ENCODE peak calls at places on chromosome 5, in six cellular contexts. One of them, this sample, is unnamed.

GRCh38 chr5:14109041-14109747 is 33.9 kb upstream of the TRIO start:
- DNase-seq in AML-193: no peak
- DNase-seq in M059J: peak; percentile 84
- DNase-seq in hypothalamus: no peak
- DNase-seq in mesenchymal stem cell: peak; percentile 29
- DNase-seq in effector memory CD8-positive, alpha-beta T cell: no peak
- DNase-seq in this sample: no peak

GRCh38 chr5:103228588-103228987 is 30.0 kb upstream of the MACIR start:
- DNase-seq in hypothalamus: no peak
- DNase-seq in AML-193: no peak
- DNase-seq in effector memory CD8-positive, alpha-beta T cell: no peak
- DNase-seq in M059J: no peak
- DNase-seq in mesenchymal stem cell: no peak
- DNase-seq in this sample: no peak

GRCh38 chr5:152994040-152994439 is 496.4 kb upstream of the GRIA1 start:
- DNase-seq in effector memory CD8-positive, alpha-beta T cell: no peak
- DNase-seq in AML-193: no peak
- DNase-seq in hypothalamus: no peak
- DNase-seq in mesenchymal stem cell: no peak
- DNase-seq in M059J: no peak
- DNase-seq in this sample: no peak

GRCh38 chr5:168776023-168776422 is 196.9 kb upstream of the PANK3 start:
- DNase-seq in hypothalamus: no peak
- DNase-seq in effector memory CD8-positive, alpha-beta T cell: no peak
- DNase-seq in M059J: no peak
- DNase-seq in mesenchymal stem cell: no peak
- DNase-seq in AML-193: no peak
- DNase-seq in this sample: no peak

GRCh38 chr5:153276151-153276550 is 214.3 kb upstream of the GRIA1 start:
- DNase-seq in AML-193: peak; percentile 9
- DNase-seq in mesenchymal stem cell: peak; percentile 48
- DNase-seq in hypothalamus: no peak
- DNase-seq in M059J: peak; percentile 34
- DNase-seq in effector memory CD8-positive, alpha-beta T cell: no peak
- DNase-seq in this sample: peak; percentile 70

GRCh38 chr5:156835905-156836304 is 14.2 kb upstream of the PPP1R2B start:
- DNase-seq in M059J: peak; percentile 10
- DNase-seq in hypothalamus: no peak
- DNase-seq in AML-193: peak; percentile 5
- DNase-seq in effector memory CD8-positive, alpha-beta T cell: no peak
- DNase-seq in mesenchymal stem cell: no peak
- DNase-seq in this sample: no peak

GRCh38 chr5:134994560-134995156 is 27.0 kb downstream of the CATSPER3 start:
- DNase-seq in hypothalamus: no peak
- DNase-seq in effector memory CD8-positive, alpha-beta T cell: no peak
- DNase-seq in AML-193: peak; percentile 31
- DNase-seq in mesenchymal stem cell: no peak
- DNase-seq in M059J: no peak
- DNase-seq in this sample: no peak

GRCh38 chr5:83720805-83721431 is at the start of gene HAPLN1:
- DNase-seq in effector memory CD8-positive, alpha-beta T cell: no peak
- DNase-seq in hypothalamus: no peak
- DNase-seq in M059J: no peak
- DNase-seq in AML-193: no peak
- DNase-seq in mesenchymal stem cell: peak; percentile 65
- DNase-seq in this sample: peak; percentile 6

GRCh38 chr5:149937610-149938009 is 7.0 kb downstream of the PDE6A start:
- DNase-seq in M059J: peak; percentile 80
- DNase-seq in mesenchymal stem cell: no peak
- DNase-seq in hypothalamus: no peak
- DNase-seq in effector memory CD8-positive, alpha-beta T cell: no peak
- DNase-seq in AML-193: no peak
- DNase-seq in this sample: no peak

GRCh38 chr5:180639287-180639686 is 10.1 kb downstream of the FLT4 start:
- DNase-seq in mesenchymal stem cell: no peak
- DNase-seq in hypothalamus: no peak
- DNase-seq in M059J: no peak
- DNase-seq in AML-193: no peak
- DNase-seq in effector memory CD8-positive, alpha-beta T cell: no peak
- DNase-seq in this sample: no peak

GRCh38 chr5:152427691-152428090 is 22.6 kb upstream of the NMUR2 start:
- DNase-seq in hypothalamus: no peak
- DNase-seq in AML-193: no peak
- DNase-seq in mesenchymal stem cell: no peak
- DNase-seq in M059J: no peak
- DNase-seq in effector memory CD8-positive, alpha-beta T cell: no peak
- DNase-seq in this sample: no peak

GRCh38 chr5:32916648-32917047 is 205.5 kb downstream of the NPR3 start:
- DNase-seq in effector memory CD8-positive, alpha-beta T cell: no peak
- DNase-seq in mesenchymal stem cell: peak; percentile 9
- DNase-seq in hypothalamus: no peak
- DNase-seq in AML-193: no peak
- DNase-seq in M059J: peak; percentile 60
- DNase-seq in this sample: no peak

GRCh38 chr5:92309336-92309991 is 926.3 kb upstream of the ARRDC3 start:
- DNase-seq in hypothalamus: no peak
- DNase-seq in M059J: peak; percentile 53
- DNase-seq in mesenchymal stem cell: peak; percentile 54
- DNase-seq in effector memory CD8-positive, alpha-beta T cell: no peak
- DNase-seq in AML-193: no peak
- DNase-seq in this sample: no peak

GRCh38 chr5:65539827-65540226 is 23.1 kb downstream of the CENPK start:
- DNase-seq in AML-193: no peak
- DNase-seq in M059J: peak; percentile 20
- DNase-seq in mesenchymal stem cell: no peak
- DNase-seq in hypothalamus: no peak
- DNase-seq in effector memory CD8-positive, alpha-beta T cell: no peak
- DNase-seq in this sample: no peak

GRCh38 chr5:29122306-29122705 is 2071.2 kb upstream of the CDH6 start:
- DNase-seq in hypothalamus: no peak
- DNase-seq in mesenchymal stem cell: no peak
- DNase-seq in effector memory CD8-positive, alpha-beta T cell: no peak
- DNase-seq in M059J: no peak
- DNase-seq in AML-193: no peak
- DNase-seq in this sample: no peak

GRCh38 chr5:148998174-148998797 is 64.6 kb downstream of the SH3TC2 start:
- DNase-seq in M059J: peak; percentile 83
- DNase-seq in effector memory CD8-positive, alpha-beta T cell: peak; percentile 67
- DNase-seq in mesenchymal stem cell: peak; percentile 74
- DNase-seq in AML-193: peak; percentile 64
- DNase-seq in hypothalamus: no peak
- DNase-seq in this sample: peak; percentile 13

GRCh38 chr5:103674321-103674720 is 111.7 kb upstream of the NUDT12 start:
- DNase-seq in M059J: no peak
- DNase-seq in AML-193: no peak
- DNase-seq in hypothalamus: no peak
- DNase-seq in mesenchymal stem cell: no peak
- DNase-seq in effector memory CD8-positive, alpha-beta T cell: no peak
- DNase-seq in this sample: no peak

GRCh38 chr5:94524841-94525697 is 93.3 kb downstream of the KIAA0825 start:
- DNase-seq in M059J: peak; percentile 42
- DNase-seq in AML-193: peak; percentile 62
- DNase-seq in effector memory CD8-positive, alpha-beta T cell: peak; percentile 19
- DNase-seq in mesenchymal stem cell: peak; percentile 36
- DNase-seq in hypothalamus: no peak
- DNase-seq in this sample: no peak

GRCh38 chr5:180343110-180343845 is 9.9 kb downstream of the GFPT2 start:
- DNase-seq in hypothalamus: no peak
- DNase-seq in M059J: peak; percentile 52
- DNase-seq in effector memory CD8-positive, alpha-beta T cell: no peak
- DNase-seq in AML-193: no peak
- DNase-seq in mesenchymal stem cell: peak; percentile 64
- DNase-seq in this sample: no peak

GRCh38 chr5:620586-621180 is 8.5 kb downstream of the CEP72 start:
- DNase-seq in effector memory CD8-positive, alpha-beta T cell: no peak
- DNase-seq in M059J: no peak
- DNase-seq in mesenchymal stem cell: no peak
- DNase-seq in AML-193: no peak
- DNase-seq in hypothalamus: no peak
- DNase-seq in this sample: no peak

GRCh38 chr5:169367861-169368260 is 66.9 kb upstream of the SLIT3 start:
- DNase-seq in M059J: no peak
- DNase-seq in AML-193: no peak
- DNase-seq in hypothalamus: no peak
- DNase-seq in effector memory CD8-positive, alpha-beta T cell: no peak
- DNase-seq in mesenchymal stem cell: no peak
- DNase-seq in this sample: no peak

GRCh38 chr5:176359658-176360057 is 1.9 kb downstream of the KIAA1191 start:
- DNase-seq in effector memory CD8-positive, alpha-beta T cell: no peak
- DNase-seq in hypothalamus: no peak
- DNase-seq in AML-193: no peak
- DNase-seq in mesenchymal stem cell: peak; percentile 54
- DNase-seq in M059J: no peak
- DNase-seq in this sample: no peak

GRCh38 chr5:51380603-51381207 is 2.5 kb upstream of the ISL1 start:
- DNase-seq in mesenchymal stem cell: peak; percentile 71
- DNase-seq in AML-193: peak; percentile 26
- DNase-seq in hypothalamus: no peak
- DNase-seq in effector memory CD8-positive, alpha-beta T cell: no peak
- DNase-seq in M059J: peak; percentile 18
- DNase-seq in this sample: no peak

GRCh38 chr5:58629190-58630159 is 46.6 kb downstream of the RAB3C start:
- DNase-seq in AML-193: no peak
- DNase-seq in mesenchymal stem cell: no peak
- DNase-seq in M059J: no peak
- DNase-seq in effector memory CD8-positive, alpha-beta T cell: no peak
- DNase-seq in hypothalamus: no peak
- DNase-seq in this sample: no peak

GRCh38 chr5:153122416-153122815 is 368.1 kb upstream of the GRIA1 start:
- DNase-seq in M059J: no peak
- DNase-seq in AML-193: no peak
- DNase-seq in hypothalamus: no peak
- DNase-seq in effector memory CD8-positive, alpha-beta T cell: no peak
- DNase-seq in mesenchymal stem cell: no peak
- DNase-seq in this sample: no peak